ENCODE peak calls at places on chromosome 12, in seven cellular contexts. M, G, F, P, Q, H and N are unnamed samples.

GRCh38 chr12:2057041-2057792 is 4.4 kb downstream of the CACNA1C start:
- DNase-seq in M (peak), G (no peak), F (peak), P (peak), Q (peak), H (no peak), N (no peak)

GRCh38 chr12:38411426-38411825 is 94.9 kb downstream of the ALG10B start:
- DNase-seq in M (no peak), G (no peak), F (no peak), P (no peak), Q (no peak), H (no peak), N (no peak)

GRCh38 chr12:51744235-51744634 is 104.3 kb downstream of the FIGNL2 start:
- DNase-seq in M (peak), G (no peak), F (no peak), P (no peak), Q (no peak), H (no peak), N (no peak)

GRCh38 chr12:51323966-51324895 is at the start of gene BIN2:
- DNase-seq in M (no peak), G (no peak), F (no peak), P (peak), Q (no peak), H (peak), N (no peak)

GRCh38 chr12:109710747-109711595 is 2.7 kb upstream of the FAM222A start:
- DNase-seq in M (peak), G (no peak), F (peak), P (no peak), Q (no peak), H (no peak), N (no peak)

GRCh38 chr12:52499836-52500560 is 6.9 kb upstream of the KRT6A start:
- DNase-seq in M (peak), G (no peak), F (peak), P (no peak), Q (peak), H (no peak), N (no peak)

GRCh38 chr12:71840226-71840847 is 778 bp downstream of the TBC1D15 start:
- DNase-seq in M (peak), G (peak), F (peak), P (no peak), Q (peak), H (no peak), N (no peak)

GRCh38 chr12:124500232-124501079 is 67.0 kb downstream of the NCOR2 start:
- DNase-seq in M (no peak), G (no peak), F (peak), P (no peak), Q (peak), H (no peak), N (no peak)

GRCh38 chr12:91817512-91817911 is 328.1 kb downstream of the BTG1 start:
- DNase-seq in M (peak), G (no peak), F (peak), P (no peak), Q (peak), H (no peak), N (peak)

GRCh38 chr12:21456291-21456780 is 18.9 kb downstream of the PYROXD1 start:
- DNase-seq in M (no peak), G (no peak), F (peak), P (no peak), Q (peak), H (no peak), N (no peak)

GRCh38 chr12:120468271-120468845 is 1.2 kb downstream of the SRSF9 start:
- DNase-seq in M (peak), G (no peak), F (peak), P (peak), Q (peak), H (peak), N (no peak)

GRCh38 chr12:11486623-11487444 is 91.5 kb upstream of the PRB2 start:
- DNase-seq in M (peak), G (peak), F (peak), P (peak), Q (peak), H (peak), N (peak)

GRCh38 chr12:17928708-17929366 is 161.2 kb downstream of the RERGL start:
- DNase-seq in M (peak), G (peak), F (peak), P (no peak), Q (peak), H (no peak), N (peak)

GRCh38 chr12:95646781-95647184 is 95.5 kb upstream of the USP44 start:
- DNase-seq in M (peak), G (no peak), F (peak), P (no peak), Q (no peak), H (no peak), N (no peak)

GRCh38 chr12:58419905-58420304 is 478.5 kb downstream of the ATP23 start:
- DNase-seq in M (peak), G (no peak), F (peak), P (no peak), Q (peak), H (no peak), N (no peak)

GRCh38 chr12:43805149-43805856 is 814 bp downstream of the TWF1 start:
- DNase-seq in M (peak), G (no peak), F (no peak), P (no peak), Q (no peak), H (no peak), N (no peak)

GRCh38 chr12:48542300-48542928 is 17.0 kb downstream of the OR8S1 start:
- DNase-seq in M (peak), G (peak), F (peak), P (no peak), Q (peak), H (peak), N (peak)

GRCh38 chr12:113075137-113075683 is 18.7 kb downstream of the DTX1 start:
- DNase-seq in M (no peak), G (no peak), F (no peak), P (no peak), Q (no peak), H (no peak), N (no peak)

GRCh38 chr12:68479261-68479581 is 131.5 kb upstream of the RAP1B start:
- DNase-seq in M (no peak), G (peak), F (no peak), P (no peak), Q (no peak), H (no peak), N (no peak)

DNA sequence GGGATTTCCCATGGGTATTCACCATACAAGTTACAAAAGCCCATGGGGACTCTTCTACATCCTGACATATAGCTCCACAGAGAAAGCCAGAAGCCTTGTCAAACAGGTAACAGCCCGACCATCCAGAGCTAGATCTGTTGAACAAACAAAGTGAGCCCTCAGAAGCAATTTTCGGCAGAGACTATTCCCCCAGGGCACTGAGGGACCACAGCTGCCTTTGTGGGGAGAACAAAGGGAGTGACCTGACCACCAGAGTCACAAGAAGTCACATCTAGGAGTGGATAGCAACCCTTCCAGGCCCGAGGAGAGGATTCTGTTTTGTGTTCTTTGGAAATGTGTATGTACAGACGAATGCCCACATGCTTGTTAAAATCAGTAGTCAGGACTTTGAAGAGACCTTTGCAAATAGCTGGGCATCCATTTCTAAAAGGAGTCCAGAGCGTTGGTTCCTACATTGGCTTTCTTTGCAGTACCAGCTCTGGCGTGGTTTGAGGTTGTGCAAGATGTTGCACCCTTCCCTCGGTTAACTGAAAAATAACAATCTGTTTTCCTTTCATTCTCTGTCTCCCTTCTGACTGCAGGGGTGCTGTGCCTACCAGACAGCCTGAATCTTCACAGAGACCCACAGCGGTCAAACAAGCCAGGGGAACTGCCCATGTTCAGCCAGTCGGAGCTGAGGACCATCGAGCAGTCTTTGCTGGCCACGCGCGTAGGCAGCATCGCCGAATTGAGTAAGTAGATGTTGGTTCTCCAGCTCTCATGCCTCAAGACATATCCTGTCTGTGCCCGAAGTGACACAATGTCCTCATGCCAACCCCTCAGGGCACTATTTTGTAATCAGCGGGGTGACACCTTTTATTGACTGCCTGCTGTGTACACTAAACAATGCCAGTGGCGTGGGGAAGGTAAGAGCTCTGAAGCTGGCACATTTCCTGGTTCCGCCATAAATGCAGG is 165.4 kb upstream of the PWP1 start:
- DNase-seq in M (no peak), G (no peak), F (no peak), P (no peak), Q (no peak), H (no peak), N (peak)
- H3K4me3 ChIP-seq in M (no peak), G (no peak), F (no peak), P (no peak), Q (no peak), H (no peak), N (no peak)

GRCh38 chr12:76049575-76050251 is 18.1 kb upstream of the PHLDA1 start:
- DNase-seq in M (no peak), G (no peak), F (no peak), P (no peak), Q (no peak), H (no peak), N (no peak)
- TF ChIP-seq CTCF in M (no peak), G (no peak), F (no peak), P (no peak), Q (no peak), H (no peak), N (no peak)

DNA sequence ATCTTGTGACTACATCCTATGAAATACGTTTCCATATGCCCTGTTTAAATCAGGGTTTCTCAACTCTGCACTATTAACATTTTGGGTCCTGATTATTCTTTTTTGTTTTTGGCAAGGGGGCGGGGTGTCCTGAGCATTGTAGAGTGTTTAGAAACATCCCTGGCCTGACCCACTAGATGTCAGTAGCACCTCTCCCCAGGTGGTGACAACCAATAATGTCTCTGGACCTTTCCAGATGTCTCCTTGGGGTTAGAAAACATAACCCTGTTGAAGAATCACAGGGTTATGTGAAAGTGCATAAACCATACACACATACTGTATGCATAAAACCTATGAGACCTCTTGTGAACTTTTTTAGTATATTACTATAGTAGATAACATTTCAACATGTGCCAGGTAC is 1.4 kb downstream of the ACAD10 start:
- DNase-seq in M (no peak), G (no peak), F (no peak), P (no peak), Q (peak), H (no peak), N (no peak)
- H3K4me3 ChIP-seq in M (no peak), G (no peak), F (no peak), P (no peak), Q (peak), H (no peak), N (peak)

GRCh38 chr12:46005823-46006222 is 15.4 kb upstream of the SCAF11 start:
- DNase-seq in M (no peak), G (no peak), F (no peak), P (no peak), Q (no peak), H (no peak), N (no peak)

GRCh38 chr12:46004715-46005114 is 14.3 kb upstream of the SCAF11 start:
- DNase-seq in M (no peak), G (no peak), F (no peak), P (no peak), Q (no peak), H (no peak), N (no peak)

GRCh38 chr12:46005151-46005797 is 14.9 kb upstream of the SCAF11 start:
- DNase-seq in M (peak), G (no peak), F (peak), P (no peak), Q (peak), H (no peak), N (no peak)
- TF ChIP-seq CTCF in M (peak), G (peak), F (peak), P (no peak), Q (peak), H (no peak), N (peak)

GRCh38 chr12:132942611-132943010 is 13.5 kb downstream of the ZNF605 start:
- DNase-seq in M (no peak), G (no peak), F (no peak), P (peak), Q (no peak), H (no peak), N (no peak)

GRCh38 chr12:132946507-132946820 is 9.6 kb downstream of the ZNF605 start:
- DNase-seq in M (no peak), G (no peak), F (no peak), P (no peak), Q (no peak), H (no peak), N (no peak)

GRCh38 chr12:132948146-132949066 is 7.7 kb downstream of the ZNF605 start:
- DNase-seq in M (no peak), G (no peak), F (no peak), P (peak), Q (no peak), H (no peak), N (no peak)

GRCh38 chr12:132949936-132950837 is 5.9 kb downstream of the ZNF605 start:
- DNase-seq in M (no peak), G (no peak), F (no peak), P (peak), Q (no peak), H (no peak), N (no peak)

DNA sequence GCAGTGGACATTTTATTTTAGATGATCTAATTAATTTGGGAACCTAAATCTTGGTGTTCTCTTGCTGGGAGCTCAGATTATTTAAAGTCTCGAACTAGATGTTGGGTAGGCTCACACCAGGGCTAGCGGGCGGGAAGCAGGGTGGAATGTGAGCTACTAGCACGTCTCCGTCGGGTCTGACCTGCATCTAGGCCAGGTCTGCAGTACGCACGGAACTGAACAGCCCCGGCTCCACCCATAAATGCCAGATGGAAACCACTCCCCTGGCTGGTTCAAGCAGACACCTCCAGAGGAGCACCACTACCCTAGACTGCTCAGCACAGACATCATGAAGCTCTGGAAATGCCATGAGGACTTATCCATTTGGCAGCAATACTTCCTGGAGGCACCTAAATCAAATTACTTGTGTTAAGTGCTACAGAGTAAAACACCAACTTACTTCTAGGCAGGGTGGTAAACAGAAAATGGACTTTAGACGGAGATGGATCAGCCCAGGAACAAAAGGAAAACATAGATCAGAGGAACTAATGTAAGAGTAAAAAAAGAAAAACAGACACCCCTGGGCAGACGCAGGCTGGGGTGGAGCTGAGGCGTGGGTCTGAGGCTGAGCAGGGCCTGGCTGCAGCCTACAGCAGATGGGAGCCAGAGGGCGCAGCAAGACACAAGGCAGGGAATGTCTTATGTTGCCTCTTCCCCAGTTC is 10.2 kb downstream of the ZNF605 start:
- DNase-seq in M (no peak), G (no peak), F (no peak), P (no peak), Q (no peak), H (no peak), N (no peak)
- H3K4me3 ChIP-seq in M (no peak), G (no peak), F (no peak), P (no peak), Q (no peak), H (no peak), N (no peak)